ENCODE peak calls at places on chromosome 16, in ten cellular contexts. Z is CD8-positive, alpha-beta T cell; Q is HCT116; J is neural crest cell; G is A673; S is kidney epithelial cell; A is astrocyte of the spinal cord; C is osteocyte; I is OCI-LY7; Y is psoas muscle. W is an unnamed sample.

GRCh38 chr16:10504404-10504885 is 76.0 kb downstream of the EMP2 start:
- DNase-seq in A (no peak), Z (no peak), C (no peak), I (no peak), G (no peak), J (no peak), Q (no peak), Y (no peak), S (no peak), W (no peak)

GRCh38 chr16:54178491-54178976 is 108.1 kb downstream of the IRX3 start:
- DNase-seq in Y (no peak), S (no peak), J (no peak), A (no peak), Q (no peak), Z (no peak), I (no peak), C (no peak), G (no peak), W (no peak)

GRCh38 chr16:48611329-48612137 is 1.6 kb upstream of the N4BP1 start:
- DNase-seq in I (no peak), S (no peak), G (no peak), Y (no peak), Z (peak), J (no peak), Q (no peak), A (no peak), C (peak), W (no peak)

GRCh38 chr16:24504467-24505345 is 34.7 kb upstream of the RBBP6 start:
- DNase-seq in S (peak), Z (peak), G (peak), Y (no peak), I (peak), J (peak), Q (peak), A (peak), C (peak), W (peak)

GRCh38 chr16:15785386-15786059 is 71.3 kb downstream of the MYH11 start:
- DNase-seq in Y (no peak), Z (no peak), I (no peak), C (no peak), Q (no peak), A (no peak), G (no peak), J (no peak), S (no peak), W (no peak)

GRCh38 chr16:3945751-3946603 is 65.5 kb upstream of the CREBBP start:
- DNase-seq in G (peak), A (peak), C (peak), I (no peak), Z (no peak), J (no peak), Y (peak), Q (peak), S (peak), W (peak)

GRCh38 chr16:79509221-79509631 is 91.3 kb downstream of the MAF start:
- DNase-seq in Z (no peak), Q (no peak), I (no peak), C (no peak), S (no peak), A (no peak), Y (peak), G (no peak), J (no peak), W (no peak)

GRCh38 chr16:5062790-5063765 is 2.7 kb downstream of the C16orf89 start:
- DNase-seq in S (no peak), Q (no peak), C (no peak), Y (no peak), G (no peak), Z (no peak), I (peak), J (no peak), A (no peak), W (no peak)

GRCh38 chr16:88065747-88066142 is 114.5 kb downstream of the BANP start:
- DNase-seq in G (no peak), I (no peak), Z (no peak), Q (no peak), C (no peak), Y (no peak), J (no peak), A (no peak), S (no peak), W (no peak)

GRCh38 chr16:20114356-20114755 is 40.7 kb upstream of the GPR139 start:
- DNase-seq in J (no peak), Y (peak), Z (no peak), C (no peak), I (no peak), S (no peak), G (peak), Q (peak), A (no peak), W (no peak)

GRCh38 chr16:84647830-84648594 is at the start of gene KLHL36:
- DNase-seq in S (no peak), Z (peak), G (peak), Q (no peak), I (peak), C (no peak), Y (peak), J (peak), A (no peak), W (no peak)

GRCh38 chr16:66275795-66276428 is 90.6 kb upstream of the CDH5 start:
- DNase-seq in C (peak), Y (no peak), I (peak), G (peak), Z (no peak), A (peak), Q (peak), S (peak), J (peak), W (peak)

GRCh38 chr16:55154956-55155355 is 169.0 kb upstream of the IRX6 start:
- DNase-seq in Q (no peak), A (no peak), C (no peak), G (no peak), S (no peak), Z (no peak), Y (no peak), I (no peak), J (no peak), W (no peak)

GRCh38 chr16:30365200-30365599 is 5.1 kb downstream of the TBC1D10B start:
- DNase-seq in S (no peak), C (no peak), J (no peak), I (no peak), A (no peak), Q (no peak), Y (no peak), G (no peak), Z (no peak), W (no peak)

GRCh38 chr16:88376053-88376834 is 6.5 kb upstream of the ZNF469 start:
- DNase-seq in I (no peak), C (no peak), J (peak), S (no peak), Z (no peak), A (peak), Q (no peak), Y (peak), G (no peak), W (no peak)

GRCh38 chr16:24943471-24943870 is 71.7 kb downstream of the ARHGAP17 start:
- DNase-seq in A (no peak), Y (no peak), S (no peak), I (no peak), G (no peak), Q (no peak), Z (no peak), J (no peak), C (no peak), W (no peak)

GRCh38 chr16:15949210-15950166 is at the start of gene ABCC1:
- DNase-seq in G (peak), Y (peak), Q (no peak), I (peak), C (no peak), J (peak), A (no peak), Z (peak), S (no peak), W (no peak)

GRCh38 chr16:88069397-88070168 is 118.3 kb downstream of the BANP start:
- DNase-seq in G (no peak), Q (no peak), S (no peak), I (peak), J (no peak), Y (no peak), A (no peak), Z (no peak), C (no peak), W (no peak)

GRCh38 chr16:29743827-29744531 is 1.8 kb downstream of the C16orf54 start:
- DNase-seq in Q (no peak), C (no peak), Y (no peak), Z (peak), I (no peak), S (no peak), G (no peak), J (no peak), A (no peak), W (no peak)

GRCh38 chr16:10878644-10879498 is 1.9 kb downstream of the CIITA start:
- DNase-seq in C (no peak), Y (peak), G (no peak), A (peak), S (no peak), J (no peak), Z (no peak), I (peak), Q (no peak), W (no peak)

GRCh38 chr16:56874800-56875199 is 9.8 kb downstream of the SLC12A3 start:
- DNase-seq in Q (no peak), I (no peak), A (peak), C (no peak), G (no peak), S (no peak), Y (no peak), J (no peak), Z (no peak), W (no peak)
- TF ChIP-seq CTCF in Q (no peak), I (no peak), A (no peak), C (no peak), G (no peak), S (no peak), Y (no peak), J (no peak), Z (no peak), W (no peak)

GRCh38 chr16:58011652-58012051 is 10.4 kb downstream of the USB1 start:
- DNase-seq in Y (no peak), I (no peak), Z (no peak), A (peak), J (no peak), G (peak), S (no peak), Q (no peak), C (no peak), W (peak)
- TF ChIP-seq CTCF in Y (no peak), I (no peak), Z (no peak), A (no peak), J (no peak), G (no peak), S (no peak), Q (no peak), C (no peak), W (peak)

GRCh38 chr16:81732699-81733098 is 46.4 kb upstream of the PLCG2 start:
- DNase-seq in I (no peak), A (no peak), Q (no peak), G (no peak), J (no peak), C (no peak), S (no peak), Y (no peak), Z (no peak), W (no peak)
- TF ChIP-seq CTCF in I (peak), A (no peak), Q (peak), G (no peak), J (no peak), C (no peak), S (no peak), Y (no peak), Z (no peak), W (peak)

DNA sequence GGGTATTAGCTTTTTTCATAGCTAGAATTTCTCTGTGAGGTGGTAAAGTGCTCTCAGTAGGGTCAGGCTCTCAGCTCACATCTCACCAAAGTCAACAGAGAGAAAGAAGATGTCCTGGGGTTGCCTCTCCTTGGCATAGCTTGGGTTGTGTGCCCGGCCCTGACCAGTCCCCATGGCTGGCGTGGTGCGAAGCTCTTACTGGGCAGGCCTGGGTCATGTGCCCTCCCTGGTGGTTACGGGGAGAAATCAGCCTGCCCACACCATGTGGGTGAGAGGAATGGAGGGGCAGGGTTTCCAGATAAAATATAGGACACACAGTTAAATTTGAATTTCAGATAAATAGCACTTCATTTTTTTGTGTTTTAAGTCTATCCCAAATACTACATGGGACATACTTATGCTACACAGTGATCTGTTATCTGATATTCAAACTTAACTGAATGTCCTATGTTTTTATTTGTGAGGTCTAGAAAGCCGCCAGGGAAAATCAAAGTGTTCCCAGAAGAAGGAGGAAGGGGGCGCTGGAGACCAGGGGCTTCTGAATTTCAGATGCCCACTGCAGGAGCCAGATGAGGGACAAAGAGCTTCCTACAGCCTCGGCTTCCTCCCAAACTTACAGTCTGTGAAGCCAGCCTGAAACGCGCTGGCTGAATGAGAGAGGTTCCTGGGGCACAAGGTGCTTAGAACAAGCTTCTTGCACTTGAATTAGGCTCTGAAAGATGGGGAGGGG is 45.4 kb downstream of the NKD1 start:
- DNase-seq in Z (no peak), J (peak), C (no peak), Q (no peak), A (no peak), G (peak), S (no peak), I (no peak), Y (no peak), W (no peak)
- TF ChIP-seq CTCF in Z (no peak), J (peak), C (peak), Q (peak), A (peak), G (peak), S (peak), I (peak), Y (no peak), W (peak)

DNA sequence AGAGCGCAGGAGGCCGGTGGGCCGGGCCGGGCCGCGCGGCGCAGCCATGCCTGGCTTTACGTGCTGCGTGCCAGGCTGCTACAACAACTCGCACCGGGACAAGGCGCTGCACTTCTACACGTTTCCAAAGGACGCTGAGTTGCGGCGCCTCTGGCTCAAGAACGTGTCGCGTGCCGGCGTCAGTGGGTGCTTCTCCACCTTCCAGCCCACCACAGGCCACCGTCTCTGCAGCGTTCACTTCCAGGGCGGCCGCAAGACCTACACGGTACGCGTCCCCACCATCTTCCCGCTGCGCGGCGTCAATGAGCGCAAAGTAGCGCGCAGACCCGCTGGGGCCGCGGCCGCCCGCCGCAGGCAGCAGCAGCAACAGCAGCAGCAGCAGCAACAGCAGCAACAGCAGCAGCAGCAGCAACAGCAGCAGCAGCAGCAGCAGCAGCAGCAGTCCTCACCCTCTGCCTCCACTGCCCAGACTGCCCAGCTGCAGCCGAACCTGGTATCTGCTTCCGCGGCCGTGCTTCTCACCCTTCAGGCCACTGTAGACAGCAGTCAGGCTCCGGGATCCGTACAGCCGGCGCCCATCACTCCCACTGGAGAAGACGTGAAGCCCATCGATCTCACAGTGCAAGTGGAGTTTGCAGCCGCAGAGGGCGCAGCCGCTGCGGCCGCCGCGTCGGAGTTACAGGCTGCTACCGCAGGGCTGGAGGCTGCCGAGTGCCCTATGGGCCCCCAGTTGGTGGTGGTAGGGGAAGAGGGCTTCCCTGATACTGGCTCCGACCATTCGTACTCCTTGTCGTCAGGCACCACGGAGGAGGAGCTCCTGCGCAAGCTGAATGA is 606 bp downstream of the THAP11 start:
- DNase-seq in A (peak), J (peak), C (no peak), S (no peak), Y (peak), G (peak), Z (peak), Q (no peak), I (peak), W (peak)
- TF ChIP-seq CTCF in A (peak), J (peak), C (peak), S (peak), Y (peak), G (peak), Z (no peak), Q (no peak), I (peak), W (peak)

GRCh38 chr16:2428051-2428786 is 1.0 kb upstream of the CCNF start:
- DNase-seq in C (no peak), J (peak), G (no peak), Y (no peak), I (peak), S (no peak), A (no peak), Z (no peak), Q (no peak), W (peak)

GRCh38 chr16:2429771-2430663 is 770 bp downstream of the CCNF start:
- DNase-seq in J (no peak), A (peak), S (no peak), I (peak), Q (no peak), Z (no peak), G (peak), C (no peak), Y (no peak), W (no peak)

GRCh38 chr16:2427526-2427925 is 1.7 kb upstream of the CCNF start:
- DNase-seq in J (no peak), A (no peak), Q (no peak), Y (no peak), C (no peak), I (no peak), G (no peak), Z (no peak), S (no peak), W (no peak)

GRCh38 chr16:2428787-2429036 is 535 bp upstream of the CCNF start:
- DNase-seq in Q (no peak), Y (no peak), C (no peak), I (no peak), A (no peak), Z (no peak), S (no peak), J (no peak), G (no peak), W (no peak)

GRCh38 chr16:2429037-2429770 is at the start of gene CCNF:
- DNase-seq in S (peak), I (peak), Z (peak), A (peak), G (peak), Y (peak), J (peak), C (peak), Q (peak), W (peak)
- TF ChIP-seq CTCF in S (no peak), I (peak), Z (no peak), A (peak), G (no peak), Y (no peak), J (peak), C (no peak), Q (no peak), W (no peak)